ENCODE peak calls at places on chromosomes 11 and 22, in eight cellular contexts. One of them, this sample, is unnamed.

GRCh38 chr22:43823911-43824665 is 12.0 kb upstream of the EFCAB6 start:
- DNase-seq in cardiac muscle cell: no peak
- DNase-seq in tibial nerve: no peak
- DNase-seq in Caco-2: no peak
- DNase-seq in IMR-90: no peak
- DNase-seq in CD8-positive, alpha-beta T cell: no peak
- DNase-seq in OCI-LY7: no peak
- DNase-seq in neuronal stem cell: no peak
- DNase-seq in this sample: no peak

GRCh38 chr22:43186272-43187170 is at the start of gene TTLL12:
- DNase-seq in cardiac muscle cell: peak; percentile 73
- DNase-seq in tibial nerve: no peak
- DNase-seq in Caco-2: peak; percentile 71
- DNase-seq in IMR-90: peak; percentile 21
- DNase-seq in CD8-positive, alpha-beta T cell: peak; percentile 56
- DNase-seq in OCI-LY7: peak; percentile 74
- DNase-seq in neuronal stem cell: peak; percentile 70
- DNase-seq in this sample: peak; percentile 71

GRCh38 chr11:34570584-34570983 is 50.3 kb upstream of the EHF start:
- DNase-seq in cardiac muscle cell: no peak
- DNase-seq in tibial nerve: no peak
- DNase-seq in Caco-2: no peak
- DNase-seq in IMR-90: peak; percentile 8
- DNase-seq in CD8-positive, alpha-beta T cell: no peak
- DNase-seq in OCI-LY7: no peak
- DNase-seq in neuronal stem cell: no peak
- DNase-seq in this sample: no peak

GRCh38 chr11:16788141-16789060 is 50.0 kb downstream of the C11orf58 start:
- DNase-seq in cardiac muscle cell: peak; percentile 84
- DNase-seq in tibial nerve: peak; percentile 41
- DNase-seq in Caco-2: peak; percentile 83
- DNase-seq in IMR-90: peak; percentile 71
- DNase-seq in CD8-positive, alpha-beta T cell: peak; percentile 35
- DNase-seq in OCI-LY7: peak; percentile 42
- DNase-seq in neuronal stem cell: peak; percentile 74
- DNase-seq in this sample: peak; percentile 40

GRCh38 chr11:34641981-34642380 is 21.1 kb downstream of the EHF start:
- DNase-seq in cardiac muscle cell: no peak
- DNase-seq in tibial nerve: no peak
- DNase-seq in Caco-2: no peak
- DNase-seq in IMR-90: no peak
- DNase-seq in CD8-positive, alpha-beta T cell: no peak
- DNase-seq in OCI-LY7: no peak
- DNase-seq in neuronal stem cell: no peak
- DNase-seq in this sample: no peak

GRCh38 chr11:6251120-6251733 is 8.4 kb upstream of the CCKBR start:
- DNase-seq in cardiac muscle cell: peak; percentile 76
- DNase-seq in tibial nerve: peak; percentile 47
- DNase-seq in Caco-2: peak; percentile 83
- DNase-seq in IMR-90: peak; percentile 75
- DNase-seq in CD8-positive, alpha-beta T cell: peak; percentile 38
- DNase-seq in OCI-LY7: peak; percentile 47
- DNase-seq in neuronal stem cell: peak; percentile 68
- DNase-seq in this sample: peak; percentile 27

GRCh38 chr11:113773092-113773415 is 438 bp downstream of the ZW10 start:
- DNase-seq in cardiac muscle cell: peak; percentile 41
- DNase-seq in tibial nerve: no peak
- DNase-seq in Caco-2: peak; percentile 68
- DNase-seq in IMR-90: peak; percentile 25
- DNase-seq in CD8-positive, alpha-beta T cell: no peak
- DNase-seq in OCI-LY7: peak; percentile 8
- DNase-seq in neuronal stem cell: no peak
- DNase-seq in this sample: no peak

GRCh38 chr22:33538277-33538885 is 381.9 kb downstream of the LARGE1 start:
- DNase-seq in cardiac muscle cell: no peak
- DNase-seq in tibial nerve: no peak
- DNase-seq in Caco-2: no peak
- DNase-seq in IMR-90: no peak
- DNase-seq in CD8-positive, alpha-beta T cell: no peak
- DNase-seq in OCI-LY7: no peak
- DNase-seq in neuronal stem cell: no peak
- DNase-seq in this sample: no peak

GRCh38 chr22:35349704-35350538 is 31.0 kb upstream of the HMOX1 start:
- DNase-seq in cardiac muscle cell: peak; percentile 31
- DNase-seq in tibial nerve: no peak
- DNase-seq in Caco-2: no peak
- DNase-seq in IMR-90: peak; percentile 37
- DNase-seq in CD8-positive, alpha-beta T cell: no peak
- DNase-seq in OCI-LY7: peak; percentile 84
- DNase-seq in neuronal stem cell: no peak
- DNase-seq in this sample: no peak

GRCh38 chr11:121482231-121483129 is 29.7 kb upstream of the SORL1-AS1 start:
- DNase-seq in cardiac muscle cell: peak; percentile 34
- DNase-seq in tibial nerve: no peak
- DNase-seq in Caco-2: no peak
- DNase-seq in IMR-90: no peak
- DNase-seq in CD8-positive, alpha-beta T cell: peak; percentile 79
- DNase-seq in OCI-LY7: peak; percentile 75
- DNase-seq in neuronal stem cell: no peak
- DNase-seq in this sample: peak; percentile 66

GRCh38 chr11:77560605-77561004 is 29.1 kb upstream of the AQP11 start:
- DNase-seq in cardiac muscle cell: peak; percentile 19
- DNase-seq in tibial nerve: no peak
- DNase-seq in Caco-2: peak; percentile 61
- DNase-seq in IMR-90: peak; percentile 69
- DNase-seq in CD8-positive, alpha-beta T cell: no peak
- DNase-seq in OCI-LY7: no peak
- DNase-seq in neuronal stem cell: no peak
- DNase-seq in this sample: no peak

GRCh38 chr11:57668467-57668890 is 565 bp downstream of the ZDHHC5 start:
- DNase-seq in cardiac muscle cell: no peak
- DNase-seq in tibial nerve: no peak
- DNase-seq in Caco-2: no peak
- DNase-seq in IMR-90: no peak
- DNase-seq in CD8-positive, alpha-beta T cell: peak; percentile 49
- DNase-seq in OCI-LY7: peak; percentile 62
- DNase-seq in neuronal stem cell: no peak
- DNase-seq in this sample: no peak

GRCh38 chr11:122170815-122171475 is 54.9 kb upstream of the BLID start:
- DNase-seq in cardiac muscle cell: peak; percentile 50
- DNase-seq in tibial nerve: no peak
- DNase-seq in Caco-2: no peak
- DNase-seq in IMR-90: peak; percentile 94
- DNase-seq in CD8-positive, alpha-beta T cell: no peak
- DNase-seq in OCI-LY7: no peak
- DNase-seq in neuronal stem cell: no peak
- DNase-seq in this sample: no peak

GRCh38 chr22:49567894-49568750 is 259.6 kb downstream of the BRD1 start:
- DNase-seq in cardiac muscle cell: no peak
- DNase-seq in tibial nerve: no peak
- DNase-seq in Caco-2: no peak
- DNase-seq in IMR-90: no peak
- DNase-seq in CD8-positive, alpha-beta T cell: no peak
- DNase-seq in OCI-LY7: no peak
- DNase-seq in neuronal stem cell: no peak
- DNase-seq in this sample: no peak

GRCh38 chr22:19671316-19671715 is 43.0 kb upstream of the SEPTIN5 start:
- DNase-seq in cardiac muscle cell: no peak
- DNase-seq in tibial nerve: no peak
- DNase-seq in Caco-2: no peak
- DNase-seq in IMR-90: no peak
- DNase-seq in CD8-positive, alpha-beta T cell: no peak
- DNase-seq in OCI-LY7: no peak
- DNase-seq in neuronal stem cell: no peak
- DNase-seq in this sample: no peak

GRCh38 chr22:38706101-38706884 is 549 bp downstream of the GTPBP1 start:
- DNase-seq in cardiac muscle cell: peak; percentile 40
- DNase-seq in tibial nerve: no peak
- DNase-seq in Caco-2: peak; percentile 43
- DNase-seq in IMR-90: peak; percentile 27
- DNase-seq in CD8-positive, alpha-beta T cell: no peak
- DNase-seq in OCI-LY7: peak; percentile 20
- DNase-seq in neuronal stem cell: no peak
- DNase-seq in this sample: peak; percentile 59

GRCh38 chr11:66465371-66466224 is 1.1 kb upstream of the PELI3 start:
- DNase-seq in cardiac muscle cell: no peak
- DNase-seq in tibial nerve: no peak
- DNase-seq in Caco-2: no peak
- DNase-seq in IMR-90: no peak
- DNase-seq in CD8-positive, alpha-beta T cell: no peak
- DNase-seq in OCI-LY7: peak; percentile 66
- DNase-seq in neuronal stem cell: no peak
- DNase-seq in this sample: no peak
- H3K4me3 ChIP-seq in cardiac muscle cell: peak overlapping the region; percentile 46
- H3K4me3 ChIP-seq in tibial nerve: no peak overlapping the region
- H3K4me3 ChIP-seq in Caco-2: no peak overlapping the region
- H3K4me3 ChIP-seq in IMR-90: peak overlapping the region; percentile 71
- H3K4me3 ChIP-seq in CD8-positive, alpha-beta T cell: peak overlapping the region; percentile 92
- H3K4me3 ChIP-seq in OCI-LY7: peak overlapping the region; percentile 69
- H3K4me3 ChIP-seq in neuronal stem cell: peak overlapping the region; percentile 68
- H3K4me3 ChIP-seq in this sample: peak overlapping the region; percentile 78

GRCh38 chr11:980438-981365 is 55.0 kb downstream of the AP2A2 start:
- DNase-seq in cardiac muscle cell: no peak
- DNase-seq in tibial nerve: peak; percentile 30
- DNase-seq in Caco-2: peak; percentile 42
- DNase-seq in IMR-90: no peak
- DNase-seq in CD8-positive, alpha-beta T cell: no peak
- DNase-seq in OCI-LY7: no peak
- DNase-seq in neuronal stem cell: no peak
- DNase-seq in this sample: no peak
- H3K36me3 ChIP-seq in cardiac muscle cell: peaks cover 27% of the 10 kb centered on the region
- H3K36me3 ChIP-seq in tibial nerve: peaks cover 18% of the 10 kb centered on the region
- H3K36me3 ChIP-seq in Caco-2: peaks cover 2% of the 10 kb centered on the region
- H3K36me3 ChIP-seq in IMR-90: peaks cover 55% of the 10 kb centered on the region
- H3K36me3 ChIP-seq in CD8-positive, alpha-beta T cell: peaks cover 38% of the 10 kb centered on the region
- H3K36me3 ChIP-seq in OCI-LY7: peaks cover 44% of the 10 kb centered on the region
- H3K36me3 ChIP-seq in neuronal stem cell: peaks cover 51% of the 10 kb centered on the region
- H3K36me3 ChIP-seq in this sample: peaks cover 13% of the 10 kb centered on the region

GRCh38 chr22:17802822-17803221 is 28.6 kb upstream of the BID start:
- DNase-seq in cardiac muscle cell: no peak
- DNase-seq in tibial nerve: no peak
- DNase-seq in Caco-2: no peak
- DNase-seq in IMR-90: peak; percentile 17
- DNase-seq in CD8-positive, alpha-beta T cell: no peak
- DNase-seq in OCI-LY7: no peak
- DNase-seq in neuronal stem cell: no peak
- DNase-seq in this sample: no peak
- H3K4me1 ChIP-seq in cardiac muscle cell: no peaks in the 10 kb centered on the region
- H3K4me1 ChIP-seq in tibial nerve: no peaks in the 10 kb centered on the region
- H3K4me1 ChIP-seq in Caco-2: no peaks in the 10 kb centered on the region
- H3K4me1 ChIP-seq in IMR-90: peaks cover 6% of the 10 kb centered on the region
- H3K4me1 ChIP-seq in CD8-positive, alpha-beta T cell: no peaks in the 10 kb centered on the region
- H3K4me1 ChIP-seq in OCI-LY7: peaks cover 46% of the 10 kb centered on the region
- H3K4me1 ChIP-seq in neuronal stem cell: no peaks in the 10 kb centered on the region
- H3K4me1 ChIP-seq in this sample: no peaks in the 10 kb centered on the region

GRCh38 chr11:65026810-65027209 is 429 bp upstream of the SNX15 start:
- DNase-seq in cardiac muscle cell: no peak
- DNase-seq in tibial nerve: no peak
- DNase-seq in Caco-2: no peak
- DNase-seq in IMR-90: peak; percentile 68
- DNase-seq in CD8-positive, alpha-beta T cell: no peak
- DNase-seq in OCI-LY7: no peak
- DNase-seq in neuronal stem cell: no peak
- DNase-seq in this sample: no peak
- H3K4me3 ChIP-seq in cardiac muscle cell: peak overlapping the region; percentile 45
- H3K4me3 ChIP-seq in tibial nerve: peak overlapping the region; percentile 81
- H3K4me3 ChIP-seq in Caco-2: peak overlapping the region; percentile 66
- H3K4me3 ChIP-seq in IMR-90: peak overlapping the region; percentile 40
- H3K4me3 ChIP-seq in CD8-positive, alpha-beta T cell: peak overlapping the region; percentile 34
- H3K4me3 ChIP-seq in OCI-LY7: peak overlapping the region; percentile 66
- H3K4me3 ChIP-seq in neuronal stem cell: peak overlapping the region; percentile 82
- H3K4me3 ChIP-seq in this sample: peak overlapping the region; percentile 30